ENCODE peak calls at places on chromosomes 13 and 19, in six cellular contexts. L is heart left ventricle, K is cardiac muscle cell, I is hepatocyte, M is GM12878, X is body of pancreas. T is an unnamed sample.

GRCh38 chr19:16207063-16207462 is 9.4 kb downstream of the AP1M1 start:
- DNase-seq in I (no peak), X (no peak), M (no peak), L (no peak), K (no peak), T (no peak)

GRCh38 chr19:39001016-39001415 is 25.5 kb upstream of the FBXO17 start:
- DNase-seq in X (no peak), K (peak; percentile 27), L (no peak), I (no peak), M (no peak), T (no peak)

GRCh38 chr13:39955560-39955959 is 300.1 kb downstream of the COG6 start:
- DNase-seq in X (no peak), I (no peak), K (no peak), M (no peak), L (no peak), T (no peak)

GRCh38 chr19:57769345-57770131 is at the start of gene ZNF586:
- DNase-seq in K (peak; percentile 95), L (peak; percentile 94), X (peak; percentile 86), I (peak; percentile 94), M (peak; percentile 72), T (peak; percentile 95)

GRCh38 chr19:55173717-55174409 is 6.2 kb downstream of the SYT5 start:
- DNase-seq in M (no peak), X (peak; percentile 50), K (peak; percentile 83), L (no peak), I (peak; percentile 56), T (no peak)

GRCh38 chr19:768424-768823 is 17.5 kb downstream of the MISP start:
- DNase-seq in X (no peak), L (no peak), M (no peak), I (peak; percentile 79), K (peak; percentile 90), T (no peak)

GRCh38 chr19:2240881-2241760 is 4.5 kb downstream of the SF3A2 start:
- DNase-seq in M (no peak), K (no peak), L (no peak), X (no peak), I (no peak), T (peak; percentile 73)

GRCh38 chr19:47107953-47108746 is 5.4 kb downstream of the ZC3H4 start:
- DNase-seq in L (no peak), M (no peak), K (peak; percentile 31), I (no peak), X (no peak), T (no peak)

GRCh38 chr19:37999309-38000213 is 92.6 kb downstream of the SIPA1L3 start:
- DNase-seq in K (peak; percentile 97), L (peak; percentile 67), X (no peak), I (no peak), M (no peak), T (no peak)

GRCh38 chr13:35767256-35767981 is 290.9 kb upstream of the MAB21L1 start:
- DNase-seq in K (no peak), I (no peak), M (no peak), L (no peak), X (no peak), T (no peak)

GRCh38 chr13:113232208-113233003 is 23.0 kb downstream of the CUL4A start:
- DNase-seq in K (no peak), X (no peak), L (no peak), I (no peak), M (no peak), T (no peak)
- H3K36me3 ChIP-seq in K (peaks cover 33% of the 10 kb centered on the region), X (peaks cover 11% of the 10 kb centered on the region), L (peaks cover 5% of the 10 kb centered on the region), I (no peaks in the 10 kb centered on the region), M (peaks cover 9% of the 10 kb centered on the region), T (peaks cover 83% of the 10 kb centered on the region)

GRCh38 chr19:13493516-13494310 is 12.6 kb downstream of the CACNA1A start:
- DNase-seq in L (no peak), X (no peak), M (no peak), I (no peak), K (peak; percentile 29), T (no peak)

GRCh38 chr19:13487985-13488384 is 18.3 kb downstream of the CACNA1A start:
- DNase-seq in K (no peak), L (no peak), X (no peak), M (no peak), I (no peak), T (no peak)

GRCh38 chr19:13492128-13492527 is 14.2 kb downstream of the CACNA1A start:
- DNase-seq in L (no peak), K (peak; percentile 89), M (no peak), X (no peak), I (no peak), T (no peak)
- H3K4me1 ChIP-seq in L (no peaks in the 10 kb centered on the region), K (no peaks in the 10 kb centered on the region), M (no peaks in the 10 kb centered on the region), X (no peaks in the 10 kb centered on the region), I (no peaks in the 10 kb centered on the region), T (no peaks in the 10 kb centered on the region)

GRCh38 chr19:45924891-45925447 is 10.4 kb upstream of the NANOS2 start:
- DNase-seq in X (no peak), L (no peak), K (no peak), I (no peak), M (no peak), T (no peak)

GRCh38 chr19:45931055-45931454 is 16.5 kb upstream of the NANOS2 start:
- DNase-seq in M (no peak), K (no peak), L (no peak), I (no peak), X (no peak), T (no peak)

GRCh38 chr19:45929247-45929646 is 14.7 kb upstream of the NANOS2 start:
- DNase-seq in I (no peak), L (no peak), K (no peak), M (no peak), X (no peak), T (no peak)

GRCh38 chr19:45922281-45922680 is 7.7 kb upstream of the NANOS2 start:
- DNase-seq in M (no peak), L (no peak), I (no peak), K (no peak), X (no peak), T (no peak)

DNA sequence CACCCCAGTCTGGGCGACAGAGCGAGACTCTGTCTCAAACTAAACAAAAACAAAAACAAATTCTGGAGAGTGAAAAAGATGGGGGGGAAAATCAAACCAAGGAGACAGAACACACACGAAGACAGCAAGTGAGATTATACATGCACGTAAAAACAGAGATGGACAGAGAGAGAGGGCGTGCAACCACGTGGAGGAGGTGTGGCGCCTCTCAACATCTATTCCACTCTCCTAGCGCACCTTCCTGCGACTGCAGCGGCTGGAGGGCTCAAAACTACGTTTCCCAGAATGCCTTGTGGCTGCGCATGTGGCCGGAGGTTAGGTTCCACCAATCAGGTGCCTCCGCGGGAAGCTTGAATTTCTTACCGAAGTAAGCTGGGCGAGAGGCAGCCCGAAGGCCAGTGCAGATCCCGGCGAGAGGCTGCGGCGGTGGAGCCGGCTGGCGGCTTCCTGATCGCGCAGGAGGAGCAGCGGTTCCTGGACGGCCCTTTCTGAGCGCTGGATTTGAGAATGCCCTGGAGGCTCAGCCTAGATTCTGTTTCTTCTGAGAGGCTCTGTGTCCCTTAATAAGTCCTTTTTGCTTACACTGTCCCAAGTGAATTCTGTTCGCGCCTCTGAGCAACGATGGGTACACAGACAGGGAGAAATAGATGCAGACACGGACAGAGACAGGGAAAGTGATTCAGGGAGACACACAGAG is 13.1 kb upstream of the NANOS2 start:
- DNase-seq in M (peak; percentile 79), X (peak; percentile 92), L (peak; percentile 92), I (peak; percentile 95), K (peak; percentile 89), T (peak; percentile 92)
- TF ChIP-seq CTCF in M (no peak), X (no peak), L (no peak), I (peak; percentile 7), K (no peak), T (no peak)

DNA sequence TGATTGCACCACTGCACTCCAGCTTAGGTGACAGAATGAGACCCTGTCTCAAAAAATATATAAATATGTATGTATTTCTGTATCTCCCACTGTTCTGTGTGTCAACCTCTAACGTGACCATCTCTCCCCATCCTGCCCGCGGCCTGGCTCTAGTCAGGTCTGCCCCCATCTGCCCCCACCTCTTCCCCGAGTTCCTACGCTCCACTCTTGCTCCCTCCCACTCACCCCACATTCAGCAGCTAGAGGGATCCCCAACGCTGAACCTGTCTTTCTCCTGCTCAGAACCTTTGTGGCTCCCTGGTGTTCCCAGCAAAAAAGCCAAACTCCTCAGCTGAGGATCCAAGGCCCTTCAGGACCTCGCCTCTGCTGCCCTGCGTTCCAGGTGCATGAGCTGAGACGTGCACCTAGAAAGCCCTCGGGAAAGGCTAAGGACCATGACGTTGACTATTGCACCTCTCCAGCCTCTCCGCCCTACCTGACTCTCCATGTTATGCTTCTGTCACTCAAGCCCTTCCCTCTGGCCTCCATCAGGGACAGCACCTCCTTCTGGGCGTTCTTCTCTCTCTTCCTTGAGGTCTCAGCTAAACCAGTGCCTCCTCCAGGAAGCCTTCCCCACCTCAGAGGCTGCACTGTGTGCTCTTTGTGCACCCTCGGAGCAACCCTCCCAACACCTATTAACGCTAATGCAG is 18.1 kb downstream of the AKT2 start:
- DNase-seq in I (no peak), L (peak; percentile 38), X (no peak), M (no peak), K (no peak), T (no peak)
- H3K36me3 ChIP-seq in I (no peaks in the 10 kb centered on the region), L (no peaks in the 10 kb centered on the region), X (no peaks in the 10 kb centered on the region), M (peaks cover 25% of the 10 kb centered on the region), K (no peaks in the 10 kb centered on the region), T (peaks cover 30% of the 10 kb centered on the region)

DNA sequence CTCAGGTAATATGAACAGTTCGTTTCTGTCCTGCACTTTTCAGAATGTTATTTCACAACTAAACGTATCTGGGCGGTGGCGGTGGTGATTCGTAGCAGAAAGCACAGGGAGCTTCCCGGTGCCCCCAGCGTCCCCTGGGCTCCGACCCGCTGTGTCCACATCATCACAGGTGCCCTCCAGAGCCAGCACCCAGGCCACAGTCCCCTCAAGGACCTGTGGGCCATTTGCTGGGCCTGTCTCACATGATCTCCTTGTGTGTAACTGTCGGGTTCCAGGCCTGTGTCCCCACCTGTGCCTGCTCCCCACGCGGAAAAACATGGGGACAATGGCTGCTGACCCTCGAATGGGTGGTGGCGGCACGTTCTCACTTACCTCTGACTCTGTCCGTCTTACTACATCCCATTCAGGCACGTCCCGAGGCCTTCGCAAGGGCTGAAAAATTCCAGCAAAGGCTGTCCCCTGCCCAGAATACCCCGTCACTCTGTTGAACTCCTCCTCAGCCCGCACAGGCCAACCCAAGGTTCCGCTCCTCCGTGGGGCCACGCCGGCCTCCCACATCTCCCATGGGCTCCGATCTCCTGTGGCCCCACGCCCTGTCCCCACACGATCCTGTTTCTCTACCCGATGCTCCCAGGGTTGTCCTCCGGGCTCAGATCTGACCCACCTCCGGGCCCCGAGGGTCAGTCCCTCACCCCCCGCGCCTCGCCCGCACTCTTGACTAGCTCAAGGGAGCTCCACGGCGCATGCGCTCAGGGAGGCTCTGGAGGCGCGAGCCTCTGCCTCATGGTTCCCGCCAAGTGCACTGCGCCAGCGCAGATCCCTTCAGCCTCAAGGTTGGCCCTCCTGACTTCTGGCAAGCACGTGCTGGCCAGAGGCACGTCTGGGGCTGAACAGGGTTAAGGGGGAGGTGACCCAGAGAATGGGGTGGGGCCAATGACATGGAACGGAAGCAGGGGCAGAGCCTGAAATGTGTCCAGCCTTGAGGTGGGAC is 21.2 kb downstream of the DEDD2 start:
- DNase-seq in I (no peak), M (no peak), X (no peak), L (no peak), K (no peak), T (no peak)
- H3K4me1 ChIP-seq in I (no peaks in the 10 kb centered on the region), M (peaks cover 40% of the 10 kb centered on the region), X (no peaks in the 10 kb centered on the region), L (peaks cover 27% of the 10 kb centered on the region), K (no peaks in the 10 kb centered on the region), T (peaks cover 53% of the 10 kb centered on the region)